ENCODE peak calls at places on chromosomes 7 and 10, in eight cellular contexts. X, A, C, Z, O, H, N and Y are unnamed samples.

GRCh38 chr10:101297901-101298451 is 56.0 kb upstream of the BTRC start:
- DNase-seq in X (peak), O (no peak), Z (peak), N (peak), A (peak), H (peak), C (peak), Y (peak)

GRCh38 chr7:41870017-41870416 is 167.1 kb upstream of the INHBA start:
- DNase-seq in N (no peak), X (no peak), H (no peak), O (no peak), Z (no peak), C (no peak), A (no peak), Y (no peak)

GRCh38 chr10:118621304-118621942 is 26.0 kb upstream of the PRLHR start:
- DNase-seq in A (no peak), N (no peak), H (no peak), O (no peak), Z (peak), C (no peak), X (no peak), Y (no peak)

GRCh38 chr7:68734431-68734830 is 863.8 kb upstream of the AUTS2 start:
- DNase-seq in H (no peak), Z (no peak), A (no peak), N (no peak), C (no peak), O (no peak), X (no peak), Y (no peak)

GRCh38 chr7:88789480-88790064 is 6.0 kb downstream of the TEX47 start:
- DNase-seq in H (no peak), N (peak), C (no peak), O (no peak), Z (no peak), X (peak), A (no peak), Y (no peak)

GRCh38 chr7:585229-585711 is 65.6 kb upstream of the PDGFA start:
- DNase-seq in C (no peak), O (no peak), N (no peak), X (no peak), Z (peak), H (no peak), A (no peak), Y (no peak)

GRCh38 chr10:22631185-22631584 is 83.2 kb downstream of the PIP4K2A start:
- DNase-seq in C (no peak), O (no peak), A (no peak), X (no peak), H (no peak), N (no peak), Z (no peak), Y (no peak)

GRCh38 chr7:116198748-116199410 is 11.5 kb upstream of the TES start:
- DNase-seq in X (no peak), A (no peak), N (no peak), H (no peak), C (no peak), O (no peak), Z (no peak), Y (no peak)

GRCh38 chr7:30424536-30424935 is 54.0 kb downstream of the NOD1 start:
- DNase-seq in O (no peak), X (no peak), C (no peak), Z (no peak), H (no peak), N (no peak), A (no peak), Y (peak)

GRCh38 chr10:132240156-132240555 is 53.4 kb downstream of the DPYSL4 start:
- DNase-seq in X (no peak), Z (no peak), N (no peak), C (no peak), O (no peak), H (no peak), A (no peak), Y (no peak)

GRCh38 chr7:151278949-151279348 is 30.5 kb upstream of the SMARCD3 start:
- DNase-seq in H (no peak), N (no peak), O (no peak), Z (no peak), C (no peak), X (no peak), A (no peak), Y (no peak)

GRCh38 chr7:1939434-1940401 is 269.6 kb downstream of the ELFN1 start:
- DNase-seq in A (no peak), C (no peak), X (peak), N (no peak), H (peak), Z (peak), O (no peak), Y (no peak)

GRCh38 chr7:87456247-87456646 is 19.2 kb downstream of the ABCB4 start:
- DNase-seq in X (no peak), N (no peak), H (no peak), C (no peak), A (peak), Z (no peak), O (no peak), Y (no peak)

GRCh38 chr10:132401396-132402168 is 4.6 kb downstream of the PWWP2B start:
- DNase-seq in H (no peak), Z (no peak), A (no peak), C (no peak), O (no peak), X (no peak), N (no peak), Y (no peak)

GRCh38 chr7:5443678-5444077 is 20.0 kb upstream of the TNRC18 start:
- DNase-seq in X (no peak), N (no peak), C (no peak), A (no peak), O (no peak), Z (no peak), H (no peak), Y (no peak)

GRCh38 chr10:51699475-51700227 is at the start of gene CSTF2T:
- DNase-seq in X (peak), H (peak), O (peak), A (peak), N (peak), Z (peak), C (peak), Y (peak)

GRCh38 chr7:120033114-120033513 is 239.9 kb upstream of the KCND2 start:
- DNase-seq in Z (no peak), C (no peak), O (no peak), X (no peak), H (no peak), N (no peak), A (no peak), Y (no peak)

GRCh38 chr10:124917939-124918830 is 23.7 kb upstream of the ZRANB1 start:
- DNase-seq in Z (peak), X (no peak), H (no peak), C (no peak), N (no peak), A (peak), O (no peak), Y (no peak)

GRCh38 chr7:14604606-14605005 is 297.9 kb downstream of the DGKB start:
- DNase-seq in C (no peak), H (no peak), Z (no peak), X (no peak), O (no peak), N (no peak), A (no peak), Y (no peak)

GRCh38 chr10:49783645-49784044 is 21.5 kb upstream of the OGDHL start:
- DNase-seq in Z (no peak), H (no peak), X (peak), O (no peak), C (no peak), N (no peak), A (no peak), Y (no peak)
- TF ChIP-seq CTCF in Z (no peak), H (no peak), X (no peak), O (no peak), C (no peak), N (no peak), A (no peak), Y (no peak)

DNA sequence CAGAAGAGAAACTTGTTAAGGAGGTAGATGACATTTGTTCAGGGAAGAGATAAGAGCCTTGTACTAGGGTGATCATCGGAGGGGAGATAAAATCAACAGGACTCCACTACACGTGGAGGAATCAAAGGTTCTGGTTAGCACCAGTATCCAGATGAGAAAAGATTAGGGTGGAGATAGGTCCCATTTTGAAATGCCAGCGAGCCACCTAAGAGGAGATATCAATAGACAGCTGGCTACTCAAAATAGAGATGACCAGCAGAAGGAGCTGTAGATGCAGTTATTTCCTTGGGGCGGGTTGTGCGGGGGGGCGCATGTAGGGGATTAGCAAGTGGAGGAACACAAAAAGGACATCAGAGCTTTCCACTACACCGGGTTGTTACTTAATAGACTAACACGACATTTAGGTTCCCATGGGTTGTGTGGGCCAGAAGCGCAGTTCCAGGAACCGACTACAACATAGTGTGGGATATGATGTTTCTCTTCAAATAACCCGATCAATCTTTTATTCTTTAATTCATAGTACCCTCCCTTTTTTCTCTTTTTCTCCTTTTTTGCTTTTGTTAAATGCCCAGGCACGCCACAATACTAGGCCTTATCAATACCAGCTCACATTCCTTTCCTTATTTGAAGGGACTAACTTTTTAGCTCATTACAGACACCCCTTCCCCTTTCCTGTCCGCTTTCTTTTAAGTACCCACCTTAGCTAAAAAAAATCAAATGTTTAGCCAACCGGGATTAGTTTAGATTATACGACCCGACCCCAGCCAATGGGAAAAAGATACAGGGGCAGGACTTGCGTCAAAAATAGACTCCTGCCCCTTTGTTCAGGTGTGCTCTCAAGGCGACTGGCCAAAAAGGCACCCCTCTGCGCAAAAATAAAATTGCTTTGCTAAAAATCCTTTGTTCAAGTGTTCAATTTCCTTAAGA is 2.0 kb upstream of the KIF11 start:
- DNase-seq in X (peak), A (peak), Z (peak), C (peak), H (peak), N (peak), O (no peak), Y (no peak)
- TF ChIP-seq CTCF in X (peak), A (peak), Z (no peak), C (peak), H (no peak), N (peak), O (no peak), Y (peak)

GRCh38 chr7:73715648-73716317 is 3.7 kb downstream of the STX1A start:
- DNase-seq in A (peak), Z (peak), C (no peak), N (peak), X (peak), H (peak), O (no peak), Y (peak)
- TF ChIP-seq CTCF in A (no peak), Z (no peak), C (no peak), N (no peak), X (no peak), H (no peak), O (no peak), Y (no peak)

GRCh38 chr7:133517766-133518165 is 264.9 kb downstream of the EXOC4 start:
- DNase-seq in C (no peak), O (no peak), N (no peak), A (no peak), Z (no peak), X (no peak), H (no peak), Y (no peak)

GRCh38 chr7:133513608-133514007 is 260.7 kb downstream of the EXOC4 start:
- DNase-seq in H (no peak), A (no peak), N (no peak), Z (no peak), X (no peak), O (no peak), C (no peak), Y (no peak)

GRCh38 chr7:133520248-133520647 is 267.4 kb downstream of the EXOC4 start:
- DNase-seq in O (no peak), C (no peak), H (no peak), A (no peak), Z (no peak), X (no peak), N (no peak), Y (no peak)

GRCh38 chr7:133514551-133514950 is 261.7 kb downstream of the EXOC4 start:
- DNase-seq in X (no peak), A (no peak), Z (no peak), O (no peak), N (no peak), H (no peak), C (no peak), Y (no peak)

DNA sequence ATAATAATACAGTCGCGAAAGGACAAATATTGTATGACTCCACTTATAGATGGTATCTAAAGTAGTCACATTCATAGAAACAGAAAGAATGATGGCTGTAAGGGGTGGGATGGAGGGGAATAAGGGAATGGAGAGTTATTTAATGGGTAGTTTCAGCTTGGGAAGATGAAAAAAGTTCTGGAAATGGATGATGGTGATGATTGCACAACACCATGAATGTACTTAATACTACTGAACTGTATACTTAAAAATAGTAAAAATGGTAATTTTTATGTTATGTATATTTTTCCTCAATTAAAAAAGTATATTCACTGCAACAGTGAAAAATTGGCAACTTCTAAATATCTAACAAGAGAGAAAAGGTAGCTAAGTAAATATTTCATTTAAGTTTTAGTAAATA is 265.8 kb downstream of the EXOC4 start:
- DNase-seq in O (no peak), C (no peak), Z (no peak), H (no peak), A (no peak), X (no peak), N (no peak), Y (no peak)
- TF ChIP-seq CTCF in O (no peak), C (no peak), Z (no peak), H (no peak), A (no peak), X (no peak), N (no peak), Y (no peak)

DNA sequence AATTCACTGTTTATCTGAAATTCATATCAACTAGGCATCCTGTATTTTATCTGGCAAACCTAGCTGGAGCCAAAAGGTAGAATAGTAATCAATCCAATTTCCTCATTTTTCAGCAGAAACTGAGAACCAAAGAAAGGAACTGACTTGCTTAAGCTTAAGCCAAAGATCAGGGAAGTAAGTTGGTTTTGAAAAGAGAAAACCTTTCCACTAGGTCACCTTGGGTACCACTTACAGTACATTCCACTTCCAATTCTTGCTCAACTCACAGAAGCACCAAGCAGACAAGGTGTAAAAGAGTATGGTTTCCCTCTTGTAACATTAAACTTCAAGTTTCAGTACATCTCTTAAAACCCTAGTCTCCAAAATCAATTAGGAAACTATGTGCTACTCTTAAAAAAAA is 79.6 kb downstream of the ZFAND4 start:
- DNase-seq in A (no peak), X (peak), Z (no peak), O (no peak), H (no peak), N (no peak), C (no peak), Y (no peak)
- TF ChIP-seq CTCF in A (no peak), X (no peak), Z (no peak), O (no peak), H (no peak), N (no peak), C (no peak), Y (no peak)

DNA sequence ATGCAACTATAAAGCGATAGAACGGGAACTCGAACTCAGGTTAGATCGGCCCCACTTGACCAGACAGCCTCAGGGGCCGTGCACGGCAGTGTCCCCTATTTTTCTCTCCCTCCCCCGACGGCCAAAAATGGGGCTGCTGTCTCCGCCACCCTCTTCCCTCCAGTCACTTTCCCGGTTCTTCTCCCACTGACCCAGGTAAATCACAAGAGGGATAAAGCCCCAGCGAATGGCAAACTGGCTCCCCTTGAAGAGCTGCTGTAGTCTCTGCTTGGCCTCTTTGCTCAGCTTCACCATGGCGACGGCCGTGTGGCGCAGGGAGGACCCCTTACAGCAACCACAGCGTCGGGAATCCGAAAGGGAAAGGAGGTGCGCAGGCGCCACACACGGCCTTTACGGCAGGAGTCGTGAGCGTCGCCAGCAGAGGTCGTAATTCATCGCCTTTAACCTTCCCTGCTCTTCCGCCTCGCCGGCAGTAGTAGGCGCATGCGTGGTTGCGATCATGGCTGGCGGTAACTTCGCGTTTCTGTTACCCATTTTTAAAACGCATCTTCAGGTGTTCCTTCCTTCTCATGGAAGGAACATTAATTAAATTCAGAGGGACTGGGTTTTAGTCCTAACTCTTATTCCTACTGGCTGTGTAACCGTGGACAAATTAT is at the start of gene TOMM7:
- DNase-seq in N (peak), A (peak), C (peak), X (peak), Z (peak), H (peak), O (peak), Y (peak)
- TF ChIP-seq CTCF in N (no peak), A (peak), C (no peak), X (no peak), Z (no peak), H (no peak), O (peak), Y (peak)

DNA sequence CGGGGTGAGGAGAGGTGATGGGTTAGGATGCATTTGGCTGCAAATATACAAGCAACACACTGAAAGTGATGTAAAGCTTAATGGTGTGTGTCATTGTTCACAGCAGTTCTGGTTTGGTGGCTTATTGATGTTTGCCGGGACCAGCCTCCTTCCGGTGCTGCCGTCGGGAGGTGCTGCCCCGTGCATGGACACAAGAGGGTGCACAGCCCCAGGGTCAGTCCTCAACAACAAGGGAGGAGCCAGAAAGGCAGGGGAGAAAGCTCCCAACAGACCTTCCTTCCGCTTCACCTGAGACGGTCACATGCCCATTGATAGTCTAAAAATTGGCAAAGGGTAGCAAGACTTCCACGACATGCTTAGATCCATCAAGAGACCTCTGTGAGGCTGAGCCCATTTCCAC is 9.5 kb downstream of the RNF32 start:
- DNase-seq in N (peak), O (no peak), X (peak), H (peak), A (peak), Z (peak), C (no peak), Y (no peak)
- TF ChIP-seq CTCF in N (peak), O (no peak), X (no peak), H (no peak), A (no peak), Z (peak), C (peak), Y (peak)

DNA sequence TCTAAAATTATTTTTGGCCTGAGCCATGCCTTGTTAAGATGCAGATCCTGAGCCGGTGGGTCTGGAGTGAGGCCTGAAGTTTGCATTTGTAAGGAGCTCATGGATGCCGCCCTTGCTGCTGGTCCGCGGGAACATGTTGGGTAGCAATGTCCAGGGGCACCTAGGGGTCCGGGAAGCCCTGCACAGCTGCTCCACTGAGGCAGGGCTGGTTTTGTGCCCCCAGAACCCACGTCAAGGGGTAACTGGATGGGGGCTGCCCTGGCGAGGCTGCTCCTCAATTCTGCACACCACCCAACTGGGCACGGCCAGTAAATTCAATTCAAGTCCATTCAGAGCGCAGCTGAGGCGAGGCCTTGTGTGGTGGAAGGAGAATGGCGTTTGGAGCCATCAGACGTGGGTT is 246.3 kb upstream of the PITRM1 start:
- DNase-seq in X (no peak), O (no peak), A (no peak), H (no peak), N (no peak), Z (no peak), C (no peak), Y (peak)
- TF ChIP-seq CTCF in X (no peak), O (no peak), A (no peak), H (no peak), N (no peak), Z (no peak), C (no peak), Y (no peak)

GRCh38 chr7:127711872-127712271 is 59.9 kb downstream of the SND1 start:
- DNase-seq in A (no peak), Z (no peak), N (no peak), C (no peak), O (no peak), H (no peak), X (no peak), Y (no peak)

GRCh38 chr7:127713006-127713405 is 61.0 kb downstream of the SND1 start:
- DNase-seq in X (no peak), Z (no peak), A (no peak), H (no peak), C (no peak), N (no peak), O (no peak), Y (no peak)

GRCh38 chr7:127708201-127708600 is 56.2 kb downstream of the SND1 start:
- DNase-seq in O (no peak), C (no peak), A (no peak), N (no peak), Z (no peak), X (no peak), H (no peak), Y (no peak)

GRCh38 chr7:127708788-127709187 is 56.8 kb downstream of the SND1 start:
- DNase-seq in C (peak), Z (peak), N (peak), H (peak), X (peak), O (peak), A (peak), Y (no peak)

DNA sequence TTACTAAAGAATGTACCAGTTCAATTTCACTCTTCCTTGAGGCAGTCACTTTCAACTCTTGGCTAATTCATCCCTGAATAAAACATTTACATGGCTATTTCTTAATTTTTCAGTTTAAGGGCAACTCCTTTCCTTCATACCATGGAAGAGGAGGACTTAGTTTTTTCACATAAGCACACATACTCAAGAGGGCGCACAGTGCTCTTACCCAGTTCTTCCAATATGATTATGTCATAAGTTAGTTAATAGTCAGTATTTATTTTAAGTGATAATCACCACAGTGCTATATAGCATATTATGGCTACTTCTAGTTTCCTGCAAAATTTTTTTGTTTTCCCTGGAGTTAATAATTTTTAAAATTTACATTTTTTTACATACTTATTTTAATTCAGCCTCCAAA is 58.6 kb downstream of the SND1 start:
- DNase-seq in H (no peak), N (no peak), O (no peak), C (no peak), X (no peak), A (no peak), Z (no peak), Y (no peak)
- TF ChIP-seq CTCF in H (no peak), N (no peak), O (no peak), C (no peak), X (no peak), A (no peak), Z (no peak), Y (no peak)